ENCODE peak calls at places on chromosomes 6 and 20, in ten cellular contexts. B is iPS DF 6.9; M is RWPE1; I is CD8-positive, alpha-beta memory T cell; E is SK-N-SH; N is psoas muscle; W is body of pancreas; C is CD4-positive, alpha-beta T cell; L is SJSA1; S is GM23338. G is an unnamed sample.

GRCh38 chr20:49641683-49642649 is 71.7 kb downstream of the B4GALT5 start:
- DNase-seq in W (peak; percentile 50), S (no peak), I (no peak), N (no peak), B (no peak), E (no peak), L (no peak), C (no peak), M (no peak), G (no peak)

GRCh38 chr6:5478380-5478779 is 217.1 kb downstream of the FARS2 start:
- DNase-seq in C (no peak), L (no peak), N (no peak), I (no peak), S (no peak), E (no peak), B (no peak), W (no peak), M (no peak), G (no peak)

GRCh38 chr6:40349566-40350192 is 237.5 kb downstream of the LRFN2 start:
- DNase-seq in I (no peak), W (no peak), M (no peak), B (no peak), E (no peak), N (no peak), L (peak; percentile 27), C (no peak), S (no peak), G (no peak)

GRCh38 chr20:17579369-17580039 is 9.6 kb downstream of the DSTN start:
- DNase-seq in N (no peak), M (peak; percentile 47), L (no peak), S (no peak), B (no peak), I (no peak), C (no peak), W (no peak), E (no peak), G (no peak)

GRCh38 chr6:158441639-158442308 is 118.1 kb upstream of the TMEM181 start:
- DNase-seq in M (no peak), S (no peak), I (no peak), W (peak; percentile 11), L (no peak), B (no peak), C (no peak), N (no peak), E (peak; percentile 62), G (no peak)

GRCh38 chr6:452301-453067 is 60.9 kb downstream of the IRF4 start:
- DNase-seq in M (no peak), B (no peak), W (no peak), L (no peak), I (no peak), C (no peak), N (no peak), S (no peak), E (no peak), G (no peak)

GRCh38 chr6:45929421-45930361 is 86.0 kb downstream of the CLIC5 start:
- DNase-seq in E (no peak), I (no peak), C (no peak), N (no peak), W (no peak), M (no peak), B (no peak), L (peak; percentile 96), S (no peak), G (peak; percentile 25)

GRCh38 chr6:5287205-5287965 is 26.1 kb downstream of the FARS2 start:
- DNase-seq in L (peak; percentile 51), I (no peak), B (no peak), M (peak; percentile 63), S (no peak), E (no peak), C (no peak), W (no peak), N (no peak), G (no peak)

GRCh38 chr6:110617057-110617456 is 140.6 kb upstream of the SLC22A16 start:
- DNase-seq in C (no peak), S (no peak), M (no peak), L (no peak), N (no peak), B (no peak), E (no peak), W (no peak), I (no peak), G (no peak)

GRCh38 chr20:57754190-57754589 is 44.4 kb upstream of the PMEPA1 start:
- DNase-seq in I (no peak), N (no peak), S (no peak), M (no peak), B (no peak), L (no peak), E (no peak), C (no peak), W (no peak), G (no peak)

GRCh38 chr6:93394471-93394870 is 24.9 kb downstream of the EPHA7 start:
- DNase-seq in C (no peak), L (no peak), E (no peak), W (no peak), M (no peak), N (no peak), B (no peak), S (no peak), I (no peak), G (no peak)

GRCh38 chr6:44304282-44305199 is 8.6 kb downstream of the AARS2 start:
- DNase-seq in B (no peak), C (peak; percentile 19), M (peak; percentile 28), N (peak; percentile 61), I (peak; percentile 67), W (peak; percentile 37), S (peak; percentile 74), E (peak; percentile 84), L (no peak), G (peak; percentile 64)

GRCh38 chr6:24359640-24360454 is 2.0 kb upstream of the DCDC2 start:
- DNase-seq in N (peak; percentile 82), L (peak; percentile 80), M (peak; percentile 41), C (peak; percentile 80), I (peak; percentile 80), B (peak; percentile 66), W (peak; percentile 94), S (peak; percentile 93), E (peak; percentile 88), G (peak; percentile 96)

GRCh38 chr20:48286571-48287551 is 501.6 kb upstream of the SULF2 start:
- DNase-seq in M (no peak), B (no peak), S (no peak), N (no peak), L (no peak), W (peak; percentile 20), E (peak; percentile 37), I (no peak), C (no peak), G (no peak)

GRCh38 chr6:93848011-93848620 is 428.8 kb upstream of the EPHA7 start:
- DNase-seq in M (no peak), N (no peak), I (no peak), E (no peak), S (no peak), B (no peak), L (no peak), C (no peak), W (no peak), G (no peak)

GRCh38 chr6:44278774-44279697 is 8.8 kb downstream of the TMEM151B start:
- DNase-seq in N (no peak), B (no peak), I (no peak), E (no peak), W (no peak), S (no peak), L (no peak), C (no peak), M (no peak), G (no peak)

GRCh38 chr20:63101781-63102719 is 95.3 kb upstream of the BHLHE23 start:
- DNase-seq in L (no peak), C (peak; percentile 70), N (peak; percentile 51), S (peak; percentile 70), W (peak; percentile 21), B (no peak), E (peak; percentile 67), I (peak; percentile 77), M (peak; percentile 57), G (no peak)

GRCh38 chr20:31836853-31837608 is 8.4 kb downstream of the FOXS1 start:
- DNase-seq in W (no peak), C (no peak), M (no peak), L (peak; percentile 73), E (peak; percentile 84), S (no peak), I (no peak), B (no peak), N (no peak), G (no peak)
- H3K27ac ChIP-seq in W (no peak overlapping the region), C (no peak overlapping the region), M (no peak overlapping the region), L (peak overlapping the region; percentile 10), E (peak overlapping the region; percentile 62), S (no peak overlapping the region), I (no peak overlapping the region), B (no peak overlapping the region), N (peak overlapping the region; percentile 39), G (no peak overlapping the region)

GRCh38 chr6:128131566-128131965 is 230.7 kb upstream of the THEMIS start:
- DNase-seq in M (no peak), L (no peak), C (no peak), E (no peak), W (no peak), S (no peak), I (no peak), B (no peak), N (no peak), G (no peak)
- H3K27ac ChIP-seq in M (no peak overlapping the region), L (no peak overlapping the region), C (no peak overlapping the region), E (no peak overlapping the region), W (no peak overlapping the region), S (no peak overlapping the region), I (no peak overlapping the region), B (no peak overlapping the region), N (no peak overlapping the region), G (no peak overlapping the region)

DNA sequence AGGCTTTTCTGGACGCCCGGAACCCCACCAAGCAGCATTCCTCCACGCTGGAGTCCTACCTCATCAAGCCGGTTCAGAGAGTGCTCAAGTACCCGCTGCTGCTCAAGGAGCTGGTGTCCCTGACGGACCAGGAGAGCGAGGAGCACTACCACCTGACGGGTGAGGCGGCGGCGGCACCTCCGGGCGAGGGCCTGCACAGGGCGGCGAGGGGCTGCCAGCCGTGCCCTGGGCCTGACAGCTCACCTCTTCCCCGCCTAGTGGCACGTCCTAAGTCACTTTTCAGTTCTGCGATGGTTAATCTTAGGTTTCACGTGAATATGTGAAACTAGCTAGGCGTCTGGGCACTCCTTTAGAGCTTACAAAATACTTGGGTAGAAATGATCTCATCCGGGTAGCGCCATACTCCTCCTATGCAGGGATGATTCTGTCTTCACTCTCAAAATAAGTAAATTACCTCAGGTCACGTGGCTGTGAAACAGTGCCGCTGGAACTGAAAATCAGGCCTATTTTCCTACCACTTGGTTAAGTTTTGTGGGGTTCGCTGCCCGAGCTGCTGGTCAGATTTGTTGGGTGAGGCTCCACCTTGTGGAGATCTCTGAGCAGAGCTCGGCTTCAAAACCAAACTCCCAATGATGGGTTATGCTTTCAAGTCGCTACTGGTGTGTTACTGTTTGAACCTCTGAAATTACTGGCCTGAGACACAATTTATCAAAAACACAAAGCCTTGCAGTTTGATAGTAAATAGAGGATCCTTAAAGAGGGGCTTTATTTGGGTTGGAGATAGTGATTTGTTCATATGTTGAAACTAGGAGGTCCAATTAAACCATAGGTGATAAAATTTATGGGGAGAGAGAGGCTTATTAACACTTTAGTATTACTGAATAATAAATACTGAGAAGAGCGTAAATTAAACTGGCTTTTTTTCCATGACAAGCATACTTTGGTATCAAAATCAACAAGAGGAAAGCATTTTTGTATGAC is 15.5 kb upstream of the CLDN20 start:
- DNase-seq in W (peak; percentile 46), S (peak; percentile 83), N (no peak), L (peak; percentile 74), M (peak; percentile 73), E (peak; percentile 65), B (no peak), I (no peak), C (no peak), G (peak; percentile 57)
- H3K27ac ChIP-seq in W (no peak overlapping the region), S (peak overlapping the region; percentile 93), N (no peak overlapping the region), L (peak overlapping the region; percentile 95), M (peak overlapping the region; percentile 56), E (peak overlapping the region; percentile 57), B (no peak overlapping the region), I (no peak overlapping the region), C (no peak overlapping the region), G (no peak overlapping the region)

GRCh38 chr6:129644567-129645015 is 65.4 kb downstream of the ARHGAP18 start:
- DNase-seq in N (no peak), E (no peak), S (no peak), C (no peak), W (no peak), I (no peak), M (no peak), B (no peak), L (no peak), G (no peak)
- H3K27ac ChIP-seq in N (no peak overlapping the region), E (peak overlapping the region; percentile 91), S (peak overlapping the region; percentile 35), C (no peak overlapping the region), W (peak overlapping the region; percentile 87), I (no peak overlapping the region), M (no peak overlapping the region), B (no peak overlapping the region), L (peak overlapping the region; percentile 63), G (no peak overlapping the region)

G was measured in Karpas-422.